ENCODE peak calls at places on chromosomes 16 and 17, in six cellular contexts. X is GM19239; R is CD4-positive, alpha-beta memory T cell; H is ELR; O is DMS 273 treated with DMSO at 0.1 percent for 48 hours; Z is NCI-H1105 treated with DMSO at 0.1 percent for 48 hours. Q is an unnamed sample.

GRCh38 chr17:5413682-5414081 is 5.8 kb downstream of the NUP88 start:
- DNase-seq in X (no peak), R (no peak), H (peak; percentile 93), O (no peak), Z (no peak), Q (no peak)

GRCh38 chr17:38896373-38896954 is 26.6 kb downstream of the LASP1 start:
- DNase-seq in X (no peak), R (no peak), H (no peak), O (no peak), Z (no peak), Q (no peak)

GRCh38 chr17:69713815-69714214 is 299.3 kb downstream of the MAP2K6 start:
- DNase-seq in X (no peak), R (no peak), H (no peak), O (no peak), Z (no peak), Q (no peak)

GRCh38 chr16:86288716-86289294 is 221.5 kb upstream of the FOXF1 start:
- DNase-seq in X (no peak), R (no peak), H (no peak), O (no peak), Z (no peak), Q (no peak)

GRCh38 chr17:55513885-55514590 is 2.8 kb upstream of the SMIM36 start:
- DNase-seq in X (peak; percentile 26), R (peak; percentile 57), H (peak; percentile 77), O (peak; percentile 37), Z (peak; percentile 54), Q (no peak)

GRCh38 chr17:57255182-57255775 is 1.0 kb upstream of the MSI2 start:
- DNase-seq in X (no peak), R (no peak), H (no peak), O (peak; percentile 15), Z (no peak), Q (no peak)

GRCh38 chr16:15988268-15989013 is 39.0 kb downstream of the ABCC1 start:
- DNase-seq in X (no peak), R (no peak), H (no peak), O (peak; percentile 55), Z (no peak), Q (no peak)

GRCh38 chr16:86879268-86879667 is 300.9 kb downstream of the FOXL1 start:
- DNase-seq in X (no peak), R (no peak), H (no peak), O (no peak), Z (no peak), Q (no peak)

GRCh38 chr16:78126662-78127061 is 27.2 kb downstream of the WWOX start:
- DNase-seq in X (no peak), R (no peak), H (no peak), O (no peak), Z (no peak), Q (no peak)

Q was measured in cerebellar nuclear complex.